ENCODE peak calls at places on chromosomes 7 and 10, in four cellular contexts. One of them, this sample, is unnamed.

GRCh38 chr7:1977876-1978441 is 254.8 kb downstream of the MAD1L1 start:
- DNase-seq in H1: no peak
- DNase-seq in A549: no peak
- DNase-seq in K562: no peak
- DNase-seq in this sample: no peak

GRCh38 chr7:10889266-10889898 is 84.3 kb upstream of the PHF14 start:
- DNase-seq in H1: no peak
- DNase-seq in A549: peak; percentile 38
- DNase-seq in K562: peak; percentile 64
- DNase-seq in this sample: peak; percentile 46

GRCh38 chr7:4775281-4776159 is at the start of gene AP5Z1:
- DNase-seq in H1: peak; percentile 94
- DNase-seq in A549: peak; percentile 99
- DNase-seq in K562: peak; percentile 99
- DNase-seq in this sample: peak; percentile 91

GRCh38 chr10:88080213-88080612 is 216.8 kb downstream of the PTEN start:
- DNase-seq in H1: no peak
- DNase-seq in A549: no peak
- DNase-seq in K562: no peak
- DNase-seq in this sample: peak; percentile 69

GRCh38 chr7:98399462-98399861 is 1.4 kb downstream of the BAIAP2L1 start:
- DNase-seq in H1: no peak
- DNase-seq in A549: no peak
- DNase-seq in K562: no peak
- DNase-seq in this sample: no peak

GRCh38 chr7:133984023-133984422 is 143.1 kb upstream of the LRGUK start:
- DNase-seq in H1: no peak
- DNase-seq in A549: no peak
- DNase-seq in K562: no peak
- DNase-seq in this sample: no peak

GRCh38 chr10:100775866-100776265 is 30.5 kb downstream of the PAX2 start:
- DNase-seq in H1: no peak
- DNase-seq in A549: no peak
- DNase-seq in K562: no peak
- DNase-seq in this sample: no peak

GRCh38 chr10:69124558-69125121 is 662 bp downstream of the VPS26A start:
- DNase-seq in H1: peak; percentile 55
- DNase-seq in A549: peak; percentile 35
- DNase-seq in K562: peak; percentile 20
- DNase-seq in this sample: peak; percentile 54

GRCh38 chr10:1043532-1043995 is 5.4 kb downstream of the IDI1 start:
- DNase-seq in H1: no peak
- DNase-seq in A549: no peak
- DNase-seq in K562: no peak
- DNase-seq in this sample: no peak

GRCh38 chr10:61376377-61376776 is 76.8 kb downstream of the TMEM26 start:
- DNase-seq in H1: no peak
- DNase-seq in A549: no peak
- DNase-seq in K562: no peak
- DNase-seq in this sample: no peak

GRCh38 chr7:44583145-44583544 is 1.1 kb upstream of the TMED4 start:
- DNase-seq in H1: no peak
- DNase-seq in A549: no peak
- DNase-seq in K562: no peak
- DNase-seq in this sample: no peak

GRCh38 chr7:157228864-157229422 is 90.2 kb downstream of the UBE3C start:
- DNase-seq in H1: no peak
- DNase-seq in A549: peak; percentile 21
- DNase-seq in K562: no peak
- DNase-seq in this sample: peak; percentile 27

GRCh38 chr7:115024276-115024675 is 102.4 kb downstream of the MDFIC start:
- DNase-seq in H1: no peak
- DNase-seq in A549: no peak
- DNase-seq in K562: no peak
- DNase-seq in this sample: no peak

GRCh38 chr7:30912986-30913671 is 1.5 kb downstream of the AQP1 start:
- DNase-seq in H1: no peak
- DNase-seq in A549: no peak
- DNase-seq in K562: no peak
- DNase-seq in this sample: no peak

GRCh38 chr10:50593523-50593922 is 30.2 kb downstream of the SGMS1 start:
- DNase-seq in H1: no peak
- DNase-seq in A549: no peak
- DNase-seq in K562: no peak
- DNase-seq in this sample: no peak

GRCh38 chr7:131103997-131104396 is 223.7 kb upstream of the MKLN1 start:
- DNase-seq in H1: no peak
- DNase-seq in A549: no peak
- DNase-seq in K562: no peak
- DNase-seq in this sample: no peak

GRCh38 chr10:29541826-29542225 is 92.9 kb downstream of the SVIL start:
- DNase-seq in H1: no peak
- DNase-seq in A549: no peak
- DNase-seq in K562: no peak
- DNase-seq in this sample: no peak

GRCh38 chr7:132991615-132992587 is 90.0 kb downstream of the CHCHD3 start:
- DNase-seq in H1: no peak
- DNase-seq in A549: no peak
- DNase-seq in K562: no peak
- DNase-seq in this sample: no peak

GRCh38 chr10:44935201-44935960 is 24.2 kb upstream of the RASSF4 start:
- DNase-seq in H1: peak; percentile 29
- DNase-seq in A549: no peak
- DNase-seq in K562: no peak
- DNase-seq in this sample: peak; percentile 94
- TF ChIP-seq RNF2 in H1: no peak
- TF ChIP-seq RNF2 in A549: no peak
- TF ChIP-seq RNF2 in K562: no peak
- TF ChIP-seq RNF2 in this sample: peak; percentile 89

DNA sequence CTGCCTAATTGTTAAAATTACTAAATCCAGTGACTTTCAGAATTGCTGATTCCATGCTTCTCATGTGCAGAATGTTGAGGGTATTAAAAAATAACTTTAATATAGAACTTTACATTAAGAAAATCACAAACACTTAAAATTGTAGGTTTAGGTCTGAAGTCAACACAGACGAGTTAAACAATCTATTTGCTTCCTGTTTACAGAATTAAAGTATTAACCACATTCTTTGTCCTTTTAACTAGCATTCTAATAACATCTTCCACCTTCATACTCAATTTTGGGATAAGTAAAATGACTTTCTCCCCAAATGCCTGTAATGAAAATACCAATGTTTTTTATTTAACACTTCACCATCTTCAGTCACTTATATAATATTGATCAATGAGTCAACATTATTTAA is 2.2 kb downstream of the ITGB1 start:
- DNase-seq in H1: no peak
- DNase-seq in A549: no peak
- DNase-seq in K562: no peak
- DNase-seq in this sample: no peak
- H3K4me3 ChIP-seq in H1: no peak overlapping the region
- H3K4me3 ChIP-seq in A549: peak overlapping the region; percentile 74
- H3K4me3 ChIP-seq in K562: peak overlapping the region; percentile 81
- H3K4me3 ChIP-seq in this sample: peak overlapping the region; percentile 95

GRCh38 chr10:43196131-43196980 is 58.1 kb downstream of the CSGALNACT2 start:
- DNase-seq in H1: no peak
- DNase-seq in A549: no peak
- DNase-seq in K562: no peak
- DNase-seq in this sample: no peak

GRCh38 chr10:43194266-43194665 is 56.0 kb downstream of the CSGALNACT2 start:
- DNase-seq in H1: no peak
- DNase-seq in A549: no peak
- DNase-seq in K562: no peak
- DNase-seq in this sample: no peak

GRCh38 chr10:43193496-43194080 is 55.3 kb downstream of the CSGALNACT2 start:
- DNase-seq in H1: peak; percentile 38
- DNase-seq in A549: no peak
- DNase-seq in K562: no peak
- DNase-seq in this sample: no peak

GRCh38 chr10:43195557-43195956 is 57.3 kb downstream of the CSGALNACT2 start:
- DNase-seq in H1: no peak
- DNase-seq in A549: no peak
- DNase-seq in K562: no peak
- DNase-seq in this sample: no peak

DNA sequence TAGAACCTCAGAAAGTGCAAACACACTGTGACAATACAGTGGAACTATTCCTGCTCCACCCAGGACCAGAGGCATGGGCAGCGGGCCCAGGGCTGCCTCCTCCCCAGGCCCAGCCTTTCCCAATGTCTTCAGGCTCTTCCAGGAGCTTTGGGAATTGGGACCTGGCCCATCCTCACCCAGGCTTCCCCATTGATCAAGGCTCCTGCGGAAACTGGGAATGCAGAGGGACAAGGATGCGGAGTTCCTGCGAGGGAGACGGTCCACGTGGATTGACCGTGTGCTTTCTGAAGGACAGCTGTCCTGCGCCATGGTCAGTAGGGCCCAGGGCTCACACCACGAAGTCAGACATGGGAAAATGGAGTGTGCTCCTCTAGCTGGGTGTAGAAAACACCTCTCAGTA is 56.6 kb downstream of the CSGALNACT2 start:
- DNase-seq in H1: peak; percentile 39
- DNase-seq in A549: no peak
- DNase-seq in K562: no peak
- DNase-seq in this sample: no peak
- TF ChIP-seq RNF2 in H1: no peak
- TF ChIP-seq RNF2 in A549: no peak
- TF ChIP-seq RNF2 in K562: no peak
- TF ChIP-seq RNF2 in this sample: no peak

GRCh38 chr7:27140108-27140842 is 3.2 kb downstream of the HOXA5 start:
- DNase-seq in H1: peak; percentile 32
- DNase-seq in A549: no peak
- DNase-seq in K562: no peak
- DNase-seq in this sample: no peak
- H3K4me3 ChIP-seq in H1: no peak overlapping the region
- H3K4me3 ChIP-seq in A549: no peak overlapping the region
- H3K4me3 ChIP-seq in K562: no peak overlapping the region
- H3K4me3 ChIP-seq in this sample: no peak overlapping the region

DNA sequence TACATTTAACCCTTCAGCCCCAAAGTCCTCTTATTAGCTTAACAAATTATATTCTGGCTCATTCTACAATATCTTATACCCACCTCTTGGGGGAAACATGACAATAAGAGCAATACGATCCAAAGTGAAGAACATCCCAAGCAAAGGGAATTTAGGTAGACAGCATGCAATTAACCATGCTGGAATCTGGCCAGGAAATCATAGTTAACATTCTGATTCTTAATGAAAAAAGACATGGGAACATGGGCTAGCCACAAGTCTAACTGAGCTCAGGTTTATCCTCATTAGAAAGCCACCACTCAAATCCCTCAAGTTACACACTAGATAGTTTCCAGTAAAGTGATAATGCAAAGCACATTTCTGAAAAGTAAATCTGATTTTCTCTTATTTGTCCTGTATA is 242.0 kb upstream of the SLC26A5 start:
- DNase-seq in H1: no peak
- DNase-seq in A549: no peak
- DNase-seq in K562: peak; percentile 35
- DNase-seq in this sample: no peak
- TF ChIP-seq RNF2 in H1: no peak
- TF ChIP-seq RNF2 in A549: no peak
- TF ChIP-seq RNF2 in K562: no peak
- TF ChIP-seq RNF2 in this sample: no peak